ENCODE peak calls at places on chromosomes 5 and 9, in seven cellular contexts. One of them, this sample, is unnamed.

GRCh38 chr9:4111233-4112000 is 188.5 kb downstream of the GLIS3 start:
- DNase-seq in ovary: no peak
- DNase-seq in activated CD4-positive, alpha-beta T cell treated with anti-CD3 and anti-CD28 coated beads, Interleukin-2, amount 50 U/mL, for 4 hours: no peak
- DNase-seq in activated T-helper 1 cell treated with Interleukin-2 at 50 U/mL for 16 hours: no peak
- DNase-seq in A172: no peak
- DNase-seq in naive thymus-derived CD8-positive, alpha-beta T cell: no peak
- DNase-seq in SW 1271: no peak
- DNase-seq in this sample: no peak

GRCh38 chr9:78215706-78216105 is 20.2 kb upstream of the CEP78 start:
- DNase-seq in SW 1271: no peak
- DNase-seq in activated CD4-positive, alpha-beta T cell treated with anti-CD3 and anti-CD28 coated beads, Interleukin-2, amount 50 U/mL, for 4 hours: no peak
- DNase-seq in activated T-helper 1 cell treated with Interleukin-2 at 50 U/mL for 16 hours: no peak
- DNase-seq in A172: no peak
- DNase-seq in naive thymus-derived CD8-positive, alpha-beta T cell: no peak
- DNase-seq in ovary: no peak
- DNase-seq in this sample: no peak

GRCh38 chr5:58365791-58366190 is 94.1 kb downstream of the PLK2 start:
- DNase-seq in ovary: no peak
- DNase-seq in naive thymus-derived CD8-positive, alpha-beta T cell: no peak
- DNase-seq in SW 1271: no peak
- DNase-seq in activated CD4-positive, alpha-beta T cell treated with anti-CD3 and anti-CD28 coated beads, Interleukin-2, amount 50 U/mL, for 4 hours: no peak
- DNase-seq in activated T-helper 1 cell treated with Interleukin-2 at 50 U/mL for 16 hours: no peak
- DNase-seq in A172: no peak
- DNase-seq in this sample: no peak

GRCh38 chr5:180209137-180209581 is at the start of gene RASGEF1C:
- DNase-seq in SW 1271: peak; percentile 54
- DNase-seq in activated T-helper 1 cell treated with Interleukin-2 at 50 U/mL for 16 hours: peak; percentile 41
- DNase-seq in naive thymus-derived CD8-positive, alpha-beta T cell: peak; percentile 70
- DNase-seq in A172: no peak
- DNase-seq in activated CD4-positive, alpha-beta T cell treated with anti-CD3 and anti-CD28 coated beads, Interleukin-2, amount 50 U/mL, for 4 hours: peak; percentile 42
- DNase-seq in ovary: peak; percentile 77
- DNase-seq in this sample: no peak

GRCh38 chr5:160230686-160231527 is 1.6 kb downstream of the FABP6 start:
- DNase-seq in naive thymus-derived CD8-positive, alpha-beta T cell: no peak
- DNase-seq in activated T-helper 1 cell treated with Interleukin-2 at 50 U/mL for 16 hours: no peak
- DNase-seq in activated CD4-positive, alpha-beta T cell treated with anti-CD3 and anti-CD28 coated beads, Interleukin-2, amount 50 U/mL, for 4 hours: no peak
- DNase-seq in ovary: no peak
- DNase-seq in A172: peak; percentile 85
- DNase-seq in SW 1271: no peak
- DNase-seq in this sample: no peak

GRCh38 chr9:19127881-19128719 is 808 bp upstream of the PLIN2 start:
- DNase-seq in ovary: peak; percentile 57
- DNase-seq in A172: no peak
- DNase-seq in SW 1271: no peak
- DNase-seq in activated T-helper 1 cell treated with Interleukin-2 at 50 U/mL for 16 hours: peak; percentile 7
- DNase-seq in naive thymus-derived CD8-positive, alpha-beta T cell: peak; percentile 28
- DNase-seq in activated CD4-positive, alpha-beta T cell treated with anti-CD3 and anti-CD28 coated beads, Interleukin-2, amount 50 U/mL, for 4 hours: peak; percentile 31
- DNase-seq in this sample: no peak

GRCh38 chr5:66021585-66021984 is 95.2 kb downstream of the ERBIN start:
- DNase-seq in ovary: no peak
- DNase-seq in activated CD4-positive, alpha-beta T cell treated with anti-CD3 and anti-CD28 coated beads, Interleukin-2, amount 50 U/mL, for 4 hours: no peak
- DNase-seq in SW 1271: no peak
- DNase-seq in naive thymus-derived CD8-positive, alpha-beta T cell: no peak
- DNase-seq in A172: no peak
- DNase-seq in activated T-helper 1 cell treated with Interleukin-2 at 50 U/mL for 16 hours: no peak
- DNase-seq in this sample: no peak

GRCh38 chr9:114096041-114096511 is 3.0 kb downstream of the KIF12 start:
- DNase-seq in activated CD4-positive, alpha-beta T cell treated with anti-CD3 and anti-CD28 coated beads, Interleukin-2, amount 50 U/mL, for 4 hours: no peak
- DNase-seq in ovary: peak; percentile 23
- DNase-seq in SW 1271: no peak
- DNase-seq in naive thymus-derived CD8-positive, alpha-beta T cell: no peak
- DNase-seq in activated T-helper 1 cell treated with Interleukin-2 at 50 U/mL for 16 hours: no peak
- DNase-seq in A172: no peak
- DNase-seq in this sample: no peak

GRCh38 chr5:55850839-55851674 is at the start of gene IL31RA:
- DNase-seq in A172: peak; percentile 71
- DNase-seq in activated T-helper 1 cell treated with Interleukin-2 at 50 U/mL for 16 hours: no peak
- DNase-seq in naive thymus-derived CD8-positive, alpha-beta T cell: no peak
- DNase-seq in ovary: no peak
- DNase-seq in SW 1271: peak; percentile 93
- DNase-seq in activated CD4-positive, alpha-beta T cell treated with anti-CD3 and anti-CD28 coated beads, Interleukin-2, amount 50 U/mL, for 4 hours: no peak
- DNase-seq in this sample: no peak

GRCh38 chr9:36750630-36751029 is 177.9 kb downstream of the MELK start:
- DNase-seq in A172: no peak
- DNase-seq in activated CD4-positive, alpha-beta T cell treated with anti-CD3 and anti-CD28 coated beads, Interleukin-2, amount 50 U/mL, for 4 hours: no peak
- DNase-seq in SW 1271: no peak
- DNase-seq in ovary: no peak
- DNase-seq in naive thymus-derived CD8-positive, alpha-beta T cell: no peak
- DNase-seq in activated T-helper 1 cell treated with Interleukin-2 at 50 U/mL for 16 hours: no peak
- DNase-seq in this sample: no peak

GRCh38 chr5:34007116-34007674 is 655 bp downstream of the AMACR start:
- DNase-seq in activated CD4-positive, alpha-beta T cell treated with anti-CD3 and anti-CD28 coated beads, Interleukin-2, amount 50 U/mL, for 4 hours: no peak
- DNase-seq in ovary: peak; percentile 43
- DNase-seq in A172: peak; percentile 3
- DNase-seq in naive thymus-derived CD8-positive, alpha-beta T cell: no peak
- DNase-seq in activated T-helper 1 cell treated with Interleukin-2 at 50 U/mL for 16 hours: no peak
- DNase-seq in SW 1271: no peak
- DNase-seq in this sample: no peak

GRCh38 chr5:155082401-155082800 is 68.8 kb downstream of the KIF4B start:
- DNase-seq in A172: peak; percentile 92
- DNase-seq in activated T-helper 1 cell treated with Interleukin-2 at 50 U/mL for 16 hours: no peak
- DNase-seq in activated CD4-positive, alpha-beta T cell treated with anti-CD3 and anti-CD28 coated beads, Interleukin-2, amount 50 U/mL, for 4 hours: no peak
- DNase-seq in SW 1271: peak; percentile 94
- DNase-seq in ovary: no peak
- DNase-seq in naive thymus-derived CD8-positive, alpha-beta T cell: no peak
- DNase-seq in this sample: no peak

GRCh38 chr9:122978586-122978985 is 37.8 kb downstream of the RABGAP1 start:
- DNase-seq in A172: no peak
- DNase-seq in activated T-helper 1 cell treated with Interleukin-2 at 50 U/mL for 16 hours: no peak
- DNase-seq in naive thymus-derived CD8-positive, alpha-beta T cell: no peak
- DNase-seq in SW 1271: no peak
- DNase-seq in ovary: no peak
- DNase-seq in activated CD4-positive, alpha-beta T cell treated with anti-CD3 and anti-CD28 coated beads, Interleukin-2, amount 50 U/mL, for 4 hours: no peak
- DNase-seq in this sample: no peak

GRCh38 chr9:20023237-20023928 is 234.5 kb upstream of the SLC24A2 start:
- DNase-seq in A172: no peak
- DNase-seq in ovary: no peak
- DNase-seq in activated CD4-positive, alpha-beta T cell treated with anti-CD3 and anti-CD28 coated beads, Interleukin-2, amount 50 U/mL, for 4 hours: no peak
- DNase-seq in SW 1271: no peak
- DNase-seq in activated T-helper 1 cell treated with Interleukin-2 at 50 U/mL for 16 hours: no peak
- DNase-seq in naive thymus-derived CD8-positive, alpha-beta T cell: no peak
- DNase-seq in this sample: no peak

GRCh38 chr5:82345108-82345507 is 67.0 kb upstream of the RPS23 start:
- DNase-seq in A172: no peak
- DNase-seq in naive thymus-derived CD8-positive, alpha-beta T cell: no peak
- DNase-seq in ovary: no peak
- DNase-seq in activated T-helper 1 cell treated with Interleukin-2 at 50 U/mL for 16 hours: no peak
- DNase-seq in activated CD4-positive, alpha-beta T cell treated with anti-CD3 and anti-CD28 coated beads, Interleukin-2, amount 50 U/mL, for 4 hours: no peak
- DNase-seq in SW 1271: no peak
- DNase-seq in this sample: no peak

GRCh38 chr5:145471831-145472616 is 363.1 kb downstream of the PRELID2 start:
- DNase-seq in A172: no peak
- DNase-seq in activated CD4-positive, alpha-beta T cell treated with anti-CD3 and anti-CD28 coated beads, Interleukin-2, amount 50 U/mL, for 4 hours: no peak
- DNase-seq in activated T-helper 1 cell treated with Interleukin-2 at 50 U/mL for 16 hours: no peak
- DNase-seq in SW 1271: no peak
- DNase-seq in ovary: no peak
- DNase-seq in naive thymus-derived CD8-positive, alpha-beta T cell: no peak
- DNase-seq in this sample: no peak

GRCh38 chr5:44388504-44389409 is 463 bp downstream of the FGF10 start:
- DNase-seq in SW 1271: no peak
- DNase-seq in ovary: peak; percentile 52
- DNase-seq in activated CD4-positive, alpha-beta T cell treated with anti-CD3 and anti-CD28 coated beads, Interleukin-2, amount 50 U/mL, for 4 hours: no peak
- DNase-seq in activated T-helper 1 cell treated with Interleukin-2 at 50 U/mL for 16 hours: no peak
- DNase-seq in naive thymus-derived CD8-positive, alpha-beta T cell: no peak
- DNase-seq in A172: peak; percentile 7
- DNase-seq in this sample: no peak

GRCh38 chr5:67636091-67636490 is 439.5 kb upstream of the CD180 start:
- DNase-seq in naive thymus-derived CD8-positive, alpha-beta T cell: no peak
- DNase-seq in activated CD4-positive, alpha-beta T cell treated with anti-CD3 and anti-CD28 coated beads, Interleukin-2, amount 50 U/mL, for 4 hours: no peak
- DNase-seq in A172: no peak
- DNase-seq in SW 1271: no peak
- DNase-seq in activated T-helper 1 cell treated with Interleukin-2 at 50 U/mL for 16 hours: no peak
- DNase-seq in ovary: peak; percentile 80
- DNase-seq in this sample: no peak

GRCh38 chr9:17611342-17611741 is 32.5 kb downstream of the SH3GL2 start:
- DNase-seq in activated CD4-positive, alpha-beta T cell treated with anti-CD3 and anti-CD28 coated beads, Interleukin-2, amount 50 U/mL, for 4 hours: no peak
- DNase-seq in naive thymus-derived CD8-positive, alpha-beta T cell: no peak
- DNase-seq in SW 1271: no peak
- DNase-seq in ovary: no peak
- DNase-seq in A172: no peak
- DNase-seq in activated T-helper 1 cell treated with Interleukin-2 at 50 U/mL for 16 hours: no peak
- DNase-seq in this sample: no peak

GRCh38 chr5:43555895-43556606 is 826 bp downstream of the PAIP1 start:
- DNase-seq in naive thymus-derived CD8-positive, alpha-beta T cell: no peak
- DNase-seq in ovary: peak; percentile 71
- DNase-seq in A172: peak; percentile 39
- DNase-seq in activated CD4-positive, alpha-beta T cell treated with anti-CD3 and anti-CD28 coated beads, Interleukin-2, amount 50 U/mL, for 4 hours: peak; percentile 41
- DNase-seq in SW 1271: peak; percentile 48
- DNase-seq in activated T-helper 1 cell treated with Interleukin-2 at 50 U/mL for 16 hours: peak; percentile 30
- DNase-seq in this sample: peak; percentile 83

GRCh38 chr5:1743769-1744085 is 55.9 kb downstream of the MRPL36 start:
- DNase-seq in activated CD4-positive, alpha-beta T cell treated with anti-CD3 and anti-CD28 coated beads, Interleukin-2, amount 50 U/mL, for 4 hours: no peak
- DNase-seq in ovary: no peak
- DNase-seq in activated T-helper 1 cell treated with Interleukin-2 at 50 U/mL for 16 hours: no peak
- DNase-seq in naive thymus-derived CD8-positive, alpha-beta T cell: no peak
- DNase-seq in A172: no peak
- DNase-seq in SW 1271: no peak
- DNase-seq in this sample: peak; percentile 75

GRCh38 chr5:124655943-124656459 is 90.4 kb downstream of the ZNF608 start:
- DNase-seq in A172: peak; percentile 87
- DNase-seq in activated T-helper 1 cell treated with Interleukin-2 at 50 U/mL for 16 hours: no peak
- DNase-seq in ovary: no peak
- DNase-seq in activated CD4-positive, alpha-beta T cell treated with anti-CD3 and anti-CD28 coated beads, Interleukin-2, amount 50 U/mL, for 4 hours: no peak
- DNase-seq in SW 1271: peak; percentile 36
- DNase-seq in naive thymus-derived CD8-positive, alpha-beta T cell: no peak
- DNase-seq in this sample: no peak

GRCh38 chr9:94656190-94656589 is 16.9 kb upstream of the FBP1 start:
- DNase-seq in activated T-helper 1 cell treated with Interleukin-2 at 50 U/mL for 16 hours: no peak
- DNase-seq in A172: no peak
- DNase-seq in activated CD4-positive, alpha-beta T cell treated with anti-CD3 and anti-CD28 coated beads, Interleukin-2, amount 50 U/mL, for 4 hours: peak; percentile 13
- DNase-seq in naive thymus-derived CD8-positive, alpha-beta T cell: peak; percentile 36
- DNase-seq in SW 1271: no peak
- DNase-seq in ovary: no peak
- DNase-seq in this sample: no peak

GRCh38 chr5:162160401-162160800 is 92.8 kb downstream of the GABRG2 start:
- DNase-seq in naive thymus-derived CD8-positive, alpha-beta T cell: no peak
- DNase-seq in ovary: no peak
- DNase-seq in A172: no peak
- DNase-seq in activated CD4-positive, alpha-beta T cell treated with anti-CD3 and anti-CD28 coated beads, Interleukin-2, amount 50 U/mL, for 4 hours: no peak
- DNase-seq in SW 1271: no peak
- DNase-seq in activated T-helper 1 cell treated with Interleukin-2 at 50 U/mL for 16 hours: no peak
- DNase-seq in this sample: no peak

GRCh38 chr9:36136894-36137391 is 410 bp downstream of the GLIPR2 start:
- DNase-seq in activated CD4-positive, alpha-beta T cell treated with anti-CD3 and anti-CD28 coated beads, Interleukin-2, amount 50 U/mL, for 4 hours: no peak
- DNase-seq in SW 1271: no peak
- DNase-seq in naive thymus-derived CD8-positive, alpha-beta T cell: no peak
- DNase-seq in A172: no peak
- DNase-seq in activated T-helper 1 cell treated with Interleukin-2 at 50 U/mL for 16 hours: no peak
- DNase-seq in ovary: no peak
- DNase-seq in this sample: no peak

GRCh38 chr5:84181093-84181492 is 203.6 kb downstream of the EDIL3 start:
- DNase-seq in A172: no peak
- DNase-seq in activated T-helper 1 cell treated with Interleukin-2 at 50 U/mL for 16 hours: no peak
- DNase-seq in activated CD4-positive, alpha-beta T cell treated with anti-CD3 and anti-CD28 coated beads, Interleukin-2, amount 50 U/mL, for 4 hours: no peak
- DNase-seq in SW 1271: no peak
- DNase-seq in ovary: no peak
- DNase-seq in naive thymus-derived CD8-positive, alpha-beta T cell: no peak
- DNase-seq in this sample: no peak

GRCh38 chr5:145587308-145588071 is 247.7 kb downstream of the PRELID2 start:
- DNase-seq in SW 1271: peak; percentile 43
- DNase-seq in A172: peak; percentile 89
- DNase-seq in ovary: no peak
- DNase-seq in naive thymus-derived CD8-positive, alpha-beta T cell: no peak
- DNase-seq in activated CD4-positive, alpha-beta T cell treated with anti-CD3 and anti-CD28 coated beads, Interleukin-2, amount 50 U/mL, for 4 hours: no peak
- DNase-seq in activated T-helper 1 cell treated with Interleukin-2 at 50 U/mL for 16 hours: no peak
- DNase-seq in this sample: no peak

GRCh38 chr5:42617411-42617810 is 139.2 kb upstream of the CCDC152 start:
- DNase-seq in activated T-helper 1 cell treated with Interleukin-2 at 50 U/mL for 16 hours: no peak
- DNase-seq in SW 1271: no peak
- DNase-seq in naive thymus-derived CD8-positive, alpha-beta T cell: no peak
- DNase-seq in A172: no peak
- DNase-seq in ovary: no peak
- DNase-seq in activated CD4-positive, alpha-beta T cell treated with anti-CD3 and anti-CD28 coated beads, Interleukin-2, amount 50 U/mL, for 4 hours: no peak
- DNase-seq in this sample: no peak

GRCh38 chr9:97515662-97516061 is 14.2 kb downstream of the TMOD1 start:
- DNase-seq in SW 1271: no peak
- DNase-seq in A172: no peak
- DNase-seq in ovary: no peak
- DNase-seq in activated CD4-positive, alpha-beta T cell treated with anti-CD3 and anti-CD28 coated beads, Interleukin-2, amount 50 U/mL, for 4 hours: no peak
- DNase-seq in naive thymus-derived CD8-positive, alpha-beta T cell: no peak
- DNase-seq in activated T-helper 1 cell treated with Interleukin-2 at 50 U/mL for 16 hours: no peak
- DNase-seq in this sample: no peak

GRCh38 chr9:117413346-117414219 is 1.3 kb downstream of the ASTN2 start:
- DNase-seq in A172: no peak
- DNase-seq in activated CD4-positive, alpha-beta T cell treated with anti-CD3 and anti-CD28 coated beads, Interleukin-2, amount 50 U/mL, for 4 hours: no peak
- DNase-seq in naive thymus-derived CD8-positive, alpha-beta T cell: no peak
- DNase-seq in SW 1271: no peak
- DNase-seq in ovary: no peak
- DNase-seq in activated T-helper 1 cell treated with Interleukin-2 at 50 U/mL for 16 hours: no peak
- DNase-seq in this sample: no peak

GRCh38 chr5:154858972-154859950 is 834 bp downstream of the CNOT8 start:
- DNase-seq in activated CD4-positive, alpha-beta T cell treated with anti-CD3 and anti-CD28 coated beads, Interleukin-2, amount 50 U/mL, for 4 hours: no peak
- DNase-seq in SW 1271: no peak
- DNase-seq in activated T-helper 1 cell treated with Interleukin-2 at 50 U/mL for 16 hours: no peak
- DNase-seq in ovary: no peak
- DNase-seq in A172: peak; percentile 22
- DNase-seq in naive thymus-derived CD8-positive, alpha-beta T cell: no peak
- DNase-seq in this sample: no peak

GRCh38 chr9:76090330-76090729 is 199.9 kb downstream of the PCSK5 start:
- DNase-seq in activated T-helper 1 cell treated with Interleukin-2 at 50 U/mL for 16 hours: no peak
- DNase-seq in A172: no peak
- DNase-seq in naive thymus-derived CD8-positive, alpha-beta T cell: no peak
- DNase-seq in activated CD4-positive, alpha-beta T cell treated with anti-CD3 and anti-CD28 coated beads, Interleukin-2, amount 50 U/mL, for 4 hours: no peak
- DNase-seq in SW 1271: no peak
- DNase-seq in ovary: no peak
- DNase-seq in this sample: no peak

GRCh38 chr9:93094294-93095204 is 1.5 kb upstream of the CARD19 start:
- DNase-seq in SW 1271: no peak
- DNase-seq in naive thymus-derived CD8-positive, alpha-beta T cell: no peak
- DNase-seq in activated CD4-positive, alpha-beta T cell treated with anti-CD3 and anti-CD28 coated beads, Interleukin-2, amount 50 U/mL, for 4 hours: no peak
- DNase-seq in ovary: peak; percentile 82
- DNase-seq in activated T-helper 1 cell treated with Interleukin-2 at 50 U/mL for 16 hours: no peak
- DNase-seq in A172: no peak
- DNase-seq in this sample: peak; percentile 77

GRCh38 chr9:40884072-40884901 is 244.2 kb downstream of the FOXD4L6 start:
- DNase-seq in ovary: peak; percentile 33
- DNase-seq in A172: no peak
- DNase-seq in activated CD4-positive, alpha-beta T cell treated with anti-CD3 and anti-CD28 coated beads, Interleukin-2, amount 50 U/mL, for 4 hours: no peak
- DNase-seq in SW 1271: no peak
- DNase-seq in naive thymus-derived CD8-positive, alpha-beta T cell: no peak
- DNase-seq in activated T-helper 1 cell treated with Interleukin-2 at 50 U/mL for 16 hours: no peak
- DNase-seq in this sample: peak; percentile 74

GRCh38 chr9:109372246-109372645 is 51.4 kb upstream of the EPB41L4B start:
- DNase-seq in activated CD4-positive, alpha-beta T cell treated with anti-CD3 and anti-CD28 coated beads, Interleukin-2, amount 50 U/mL, for 4 hours: no peak
- DNase-seq in SW 1271: no peak
- DNase-seq in A172: peak; percentile 36
- DNase-seq in naive thymus-derived CD8-positive, alpha-beta T cell: no peak
- DNase-seq in activated T-helper 1 cell treated with Interleukin-2 at 50 U/mL for 16 hours: no peak
- DNase-seq in ovary: no peak
- DNase-seq in this sample: no peak

GRCh38 chr5:178785999-178786398 is 55.5 kb upstream of the ZNF354A start:
- DNase-seq in SW 1271: no peak
- DNase-seq in ovary: no peak
- DNase-seq in activated CD4-positive, alpha-beta T cell treated with anti-CD3 and anti-CD28 coated beads, Interleukin-2, amount 50 U/mL, for 4 hours: no peak
- DNase-seq in A172: peak; percentile 49
- DNase-seq in activated T-helper 1 cell treated with Interleukin-2 at 50 U/mL for 16 hours: no peak
- DNase-seq in naive thymus-derived CD8-positive, alpha-beta T cell: no peak
- DNase-seq in this sample: peak; percentile 44

GRCh38 chr5:150263801-150264621 is 25.6 kb downstream of the CAMK2A start:
- DNase-seq in activated T-helper 1 cell treated with Interleukin-2 at 50 U/mL for 16 hours: no peak
- DNase-seq in A172: peak; percentile 98
- DNase-seq in SW 1271: peak; percentile 62
- DNase-seq in naive thymus-derived CD8-positive, alpha-beta T cell: no peak
- DNase-seq in activated CD4-positive, alpha-beta T cell treated with anti-CD3 and anti-CD28 coated beads, Interleukin-2, amount 50 U/mL, for 4 hours: no peak
- DNase-seq in ovary: no peak
- DNase-seq in this sample: no peak

This sample was measured in cardiac septum.